ENCODE peak calls at places on chromosomes 2 and 18, in nine cellular contexts. One of them, this sample, is unnamed.
A peak's percentile ranks its signal among the peaks of the same experiment; 100 is the strongest.

GRCh38 chr2:25201794-25202193 is 33.4 kb upstream of the POMC start:
- DNase-seq in H9: no peak
- DNase-seq in mesendoderm: no peak
- DNase-seq in astrocyte: no peak
- DNase-seq in PC-3: no peak
- DNase-seq in neuronal stem cell: no peak
- DNase-seq in endodermal cell: no peak
- DNase-seq in NT2/D1: no peak
- DNase-seq in HCT116: no peak
- DNase-seq in this sample: no peak

GRCh38 chr2:104698276-104698675 is 155.6 kb upstream of the POU3F3 start:
- DNase-seq in mesendoderm: no peak
- DNase-seq in PC-3: no peak
- DNase-seq in endodermal cell: no peak
- DNase-seq in NT2/D1: no peak
- DNase-seq in neuronal stem cell: no peak
- DNase-seq in HCT116: no peak
- DNase-seq in H9: no peak
- DNase-seq in astrocyte: no peak
- DNase-seq in this sample: no peak

GRCh38 chr2:135167273-135167672 is 115.2 kb downstream of the RAB3GAP1 start:
- DNase-seq in mesendoderm: no peak
- DNase-seq in neuronal stem cell: no peak
- DNase-seq in PC-3: no peak
- DNase-seq in NT2/D1: no peak
- DNase-seq in endodermal cell: no peak
- DNase-seq in H9: no peak
- DNase-seq in HCT116: no peak
- DNase-seq in astrocyte: no peak
- DNase-seq in this sample: no peak

GRCh38 chr18:48887905-48888531 is 62.7 kb downstream of the SMAD7 start:
- DNase-seq in HCT116: no peak
- DNase-seq in PC-3: no peak
- DNase-seq in NT2/D1: no peak
- DNase-seq in H9: peak; percentile 31
- DNase-seq in endodermal cell: peak; percentile 63
- DNase-seq in astrocyte: no peak
- DNase-seq in mesendoderm: no peak
- DNase-seq in neuronal stem cell: no peak
- DNase-seq in this sample: no peak

GRCh38 chr2:41963661-41964525 is 83.9 kb upstream of the PKDCC start:
- DNase-seq in H9: peak; percentile 63
- DNase-seq in endodermal cell: peak; percentile 83
- DNase-seq in HCT116: no peak
- DNase-seq in astrocyte: peak; percentile 77
- DNase-seq in mesendoderm: peak; percentile 82
- DNase-seq in NT2/D1: no peak
- DNase-seq in neuronal stem cell: no peak
- DNase-seq in PC-3: peak; percentile 41
- DNase-seq in this sample: no peak

GRCh38 chr2:198327526-198327925 is 523.1 kb downstream of the PLCL1 start:
- DNase-seq in HCT116: no peak
- DNase-seq in PC-3: no peak
- DNase-seq in NT2/D1: no peak
- DNase-seq in mesendoderm: no peak
- DNase-seq in endodermal cell: no peak
- DNase-seq in astrocyte: no peak
- DNase-seq in neuronal stem cell: no peak
- DNase-seq in H9: no peak
- DNase-seq in this sample: no peak

GRCh38 chr2:53490659-53491058 is 276.9 kb upstream of the CHAC2 start:
- DNase-seq in endodermal cell: no peak
- DNase-seq in astrocyte: peak; percentile 80
- DNase-seq in NT2/D1: no peak
- DNase-seq in H9: no peak
- DNase-seq in neuronal stem cell: no peak
- DNase-seq in PC-3: no peak
- DNase-seq in mesendoderm: no peak
- DNase-seq in HCT116: no peak
- DNase-seq in this sample: peak; percentile 33

GRCh38 chr18:47184419-47185050 is 8.4 kb upstream of the IER3IP1 start:
- DNase-seq in H9: no peak
- DNase-seq in mesendoderm: peak; percentile 56
- DNase-seq in neuronal stem cell: no peak
- DNase-seq in astrocyte: peak; percentile 37
- DNase-seq in HCT116: peak; percentile 27
- DNase-seq in endodermal cell: no peak
- DNase-seq in PC-3: no peak
- DNase-seq in NT2/D1: no peak
- DNase-seq in this sample: peak; percentile 2

GRCh38 chr2:69145204-69145603 is 132.2 kb downstream of the ANTXR1 start:
- DNase-seq in NT2/D1: no peak
- DNase-seq in neuronal stem cell: no peak
- DNase-seq in H9: no peak
- DNase-seq in endodermal cell: no peak
- DNase-seq in HCT116: no peak
- DNase-seq in PC-3: no peak
- DNase-seq in astrocyte: no peak
- DNase-seq in mesendoderm: no peak
- DNase-seq in this sample: no peak

GRCh38 chr2:69149631-69150215 is 136.7 kb downstream of the ANTXR1 start:
- DNase-seq in NT2/D1: peak; percentile 59
- DNase-seq in PC-3: no peak
- DNase-seq in mesendoderm: peak; percentile 95
- DNase-seq in neuronal stem cell: peak; percentile 23
- DNase-seq in HCT116: no peak
- DNase-seq in endodermal cell: peak; percentile 90
- DNase-seq in astrocyte: peak; percentile 74
- DNase-seq in H9: peak; percentile 62
- DNase-seq in this sample: peak; percentile 67

GRCh38 chr2:69151974-69152373 is 139.0 kb downstream of the ANTXR1 start:
- DNase-seq in mesendoderm: no peak
- DNase-seq in PC-3: no peak
- DNase-seq in endodermal cell: no peak
- DNase-seq in H9: no peak
- DNase-seq in NT2/D1: no peak
- DNase-seq in astrocyte: no peak
- DNase-seq in HCT116: no peak
- DNase-seq in neuronal stem cell: no peak
- DNase-seq in this sample: no peak

GRCh38 chr2:69143726-69144360 is 130.9 kb downstream of the ANTXR1 start:
- DNase-seq in astrocyte: no peak
- DNase-seq in PC-3: peak; percentile 65
- DNase-seq in mesendoderm: peak; percentile 59
- DNase-seq in neuronal stem cell: no peak
- DNase-seq in HCT116: no peak
- DNase-seq in H9: no peak
- DNase-seq in NT2/D1: no peak
- DNase-seq in endodermal cell: no peak
- DNase-seq in this sample: peak; percentile 43

DNA sequence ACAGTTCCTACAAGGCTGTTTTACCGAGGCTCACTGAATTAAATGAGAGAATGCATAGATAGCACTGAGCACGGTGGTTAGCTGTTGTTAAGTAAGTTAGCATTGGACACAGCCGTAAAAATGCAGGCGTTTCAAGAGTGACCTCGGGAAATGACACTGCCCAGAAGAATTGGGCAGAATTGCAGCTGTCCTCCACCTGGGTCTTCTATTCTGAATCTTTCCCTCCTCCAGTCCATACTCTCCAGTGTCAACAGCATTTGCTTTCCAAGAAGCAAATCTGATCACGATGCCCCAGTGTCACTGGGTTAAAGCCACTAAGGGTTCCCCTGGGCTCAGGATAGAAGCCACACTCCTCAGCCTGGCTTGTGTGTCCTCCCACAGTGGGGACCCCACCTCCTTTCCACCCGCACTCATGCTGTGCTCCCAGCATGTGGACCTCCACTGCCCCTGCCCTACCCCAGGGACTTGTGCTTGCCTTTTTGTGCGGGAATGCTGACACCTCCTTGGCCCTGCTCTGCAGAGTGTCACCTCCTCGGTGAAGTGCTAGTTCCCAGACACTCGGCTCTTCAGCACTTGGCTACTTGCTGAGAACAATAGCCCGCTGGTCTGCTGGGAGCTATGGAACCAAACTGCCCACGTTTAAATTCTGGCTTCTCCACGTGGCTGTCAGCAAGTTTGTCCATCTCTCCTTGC is 135.0 kb downstream of the ANTXR1 start:
- DNase-seq in H9: no peak
- DNase-seq in neuronal stem cell: no peak
- DNase-seq in mesendoderm: peak; percentile 72
- DNase-seq in NT2/D1: no peak
- DNase-seq in endodermal cell: peak; percentile 79
- DNase-seq in PC-3: no peak
- DNase-seq in astrocyte: no peak
- DNase-seq in HCT116: no peak
- DNase-seq in this sample: no peak
- H3K9ac ChIP-seq in H9: no peak overlapping the region
- H3K9ac ChIP-seq in neuronal stem cell: no peak overlapping the region
- H3K9ac ChIP-seq in mesendoderm: no peak overlapping the region
- H3K9ac ChIP-seq in NT2/D1: no peak overlapping the region
- H3K9ac ChIP-seq in endodermal cell: no peak overlapping the region
- H3K9ac ChIP-seq in PC-3: no peak overlapping the region
- H3K9ac ChIP-seq in astrocyte: no peak overlapping the region
- H3K9ac ChIP-seq in HCT116: no peak overlapping the region
- H3K9ac ChIP-seq in this sample: no peak overlapping the region

GRCh38 chr18:3269900-3270299 is 8.0 kb downstream of the MYL12B start:
- DNase-seq in neuronal stem cell: no peak
- DNase-seq in astrocyte: no peak
- DNase-seq in PC-3: no peak
- DNase-seq in endodermal cell: no peak
- DNase-seq in HCT116: no peak
- DNase-seq in mesendoderm: no peak
- DNase-seq in NT2/D1: no peak
- DNase-seq in H9: no peak
- DNase-seq in this sample: no peak
- H3K4me1 ChIP-seq in neuronal stem cell: peaks cover 1% of the 10 kb centered on the region
- H3K4me1 ChIP-seq in astrocyte: peaks cover 33% of the 10 kb centered on the region
- H3K4me1 ChIP-seq in PC-3: peaks cover 31% of the 10 kb centered on the region
- H3K4me1 ChIP-seq in endodermal cell: no peaks in the 10 kb centered on the region
- H3K4me1 ChIP-seq in HCT116: peaks cover 40% of the 10 kb centered on the region
- H3K4me1 ChIP-seq in mesendoderm: peaks cover 10% of the 10 kb centered on the region
- H3K4me1 ChIP-seq in NT2/D1: no peaks in the 10 kb centered on the region
- H3K4me1 ChIP-seq in H9: no peaks in the 10 kb centered on the region
- H3K4me1 ChIP-seq in this sample: peaks cover 58% of the 10 kb centered on the region

DNA sequence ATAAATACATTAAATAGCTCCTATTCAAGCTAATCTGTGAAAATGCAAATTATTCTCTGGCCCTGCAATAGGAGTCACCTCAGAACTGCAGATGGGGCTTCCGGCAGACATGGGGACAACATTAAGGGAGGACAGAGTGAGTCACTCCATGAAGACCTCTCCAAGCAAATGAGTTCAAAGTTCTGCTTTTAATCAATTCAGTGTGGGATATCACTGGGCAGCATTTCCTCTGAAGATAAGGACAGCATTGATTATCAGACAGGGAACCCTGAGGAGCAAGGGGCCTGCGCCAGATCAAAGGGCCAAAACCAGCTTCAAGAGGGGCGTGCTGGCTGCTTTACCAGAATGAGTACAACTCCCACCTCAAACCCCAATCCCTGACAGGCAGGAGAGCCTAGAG is 356.9 kb upstream of the KLHL29 start:
- DNase-seq in H9: no peak
- DNase-seq in neuronal stem cell: no peak
- DNase-seq in endodermal cell: peak; percentile 53
- DNase-seq in mesendoderm: peak; percentile 93
- DNase-seq in astrocyte: no peak
- DNase-seq in NT2/D1: no peak
- DNase-seq in PC-3: no peak
- DNase-seq in HCT116: no peak
- DNase-seq in this sample: no peak
- H3K9ac ChIP-seq in H9: no peak overlapping the region
- H3K9ac ChIP-seq in neuronal stem cell: no peak overlapping the region
- H3K9ac ChIP-seq in endodermal cell: no peak overlapping the region
- H3K9ac ChIP-seq in mesendoderm: no peak overlapping the region
- H3K9ac ChIP-seq in astrocyte: no peak overlapping the region
- H3K9ac ChIP-seq in NT2/D1: no peak overlapping the region
- H3K9ac ChIP-seq in PC-3: no peak overlapping the region
- H3K9ac ChIP-seq in HCT116: no peak overlapping the region
- H3K9ac ChIP-seq in this sample: no peak overlapping the region

GRCh38 chr2:102114290-102114721 is 28.2 kb upstream of the IL1R1 start:
- DNase-seq in astrocyte: peak; percentile 100
- DNase-seq in PC-3: no peak
- DNase-seq in NT2/D1: no peak
- DNase-seq in neuronal stem cell: no peak
- DNase-seq in mesendoderm: peak; percentile 30
- DNase-seq in HCT116: no peak
- DNase-seq in H9: no peak
- DNase-seq in endodermal cell: no peak
- DNase-seq in this sample: peak; percentile 56

GRCh38 chr2:102116675-102117471 is 25.7 kb upstream of the IL1R1 start:
- DNase-seq in endodermal cell: no peak
- DNase-seq in PC-3: no peak
- DNase-seq in NT2/D1: no peak
- DNase-seq in mesendoderm: no peak
- DNase-seq in neuronal stem cell: no peak
- DNase-seq in HCT116: no peak
- DNase-seq in H9: no peak
- DNase-seq in astrocyte: peak; percentile 45
- DNase-seq in this sample: no peak

GRCh38 chr2:102117488-102117887 is 25.1 kb upstream of the IL1R1 start:
- DNase-seq in NT2/D1: no peak
- DNase-seq in HCT116: no peak
- DNase-seq in H9: no peak
- DNase-seq in astrocyte: no peak
- DNase-seq in PC-3: no peak
- DNase-seq in endodermal cell: no peak
- DNase-seq in neuronal stem cell: no peak
- DNase-seq in mesendoderm: no peak
- DNase-seq in this sample: no peak

GRCh38 chr2:102112692-102113665 is 29.6 kb upstream of the IL1R1 start:
- DNase-seq in endodermal cell: no peak
- DNase-seq in neuronal stem cell: no peak
- DNase-seq in astrocyte: peak; percentile 94
- DNase-seq in mesendoderm: no peak
- DNase-seq in H9: no peak
- DNase-seq in NT2/D1: no peak
- DNase-seq in PC-3: no peak
- DNase-seq in HCT116: no peak
- DNase-seq in this sample: peak; percentile 24

DNA sequence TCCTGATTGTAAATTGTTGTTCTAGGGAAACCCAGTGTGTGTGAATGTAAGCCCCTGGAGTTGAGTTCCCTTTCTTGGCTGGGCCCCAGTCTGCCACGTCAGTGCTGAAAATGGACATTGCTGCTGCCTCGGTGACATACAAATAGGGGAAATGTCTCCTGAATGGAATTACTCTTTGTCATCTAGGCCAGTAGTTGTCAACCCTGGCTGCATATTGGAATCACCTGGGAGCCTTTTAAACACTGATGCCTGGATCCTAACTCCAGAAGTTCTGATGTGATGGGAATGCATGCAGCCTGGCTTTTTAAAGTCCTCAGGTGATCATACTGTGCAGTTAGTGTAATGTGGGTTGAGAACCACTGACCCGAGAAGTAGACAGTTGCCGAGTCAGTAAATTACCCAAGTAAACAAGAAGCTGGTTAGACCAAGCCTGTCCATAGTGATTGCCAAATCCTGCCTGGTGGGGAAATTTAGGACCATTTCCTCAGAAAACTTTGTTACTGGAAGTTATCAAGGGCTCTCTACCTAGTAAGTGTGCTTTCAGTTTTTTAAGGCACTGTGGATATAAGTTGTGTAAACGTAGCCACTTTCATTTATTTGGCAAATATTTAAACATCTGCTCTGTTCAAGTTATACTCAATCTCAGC is 27.6 kb upstream of the IL1R1 start:
- DNase-seq in astrocyte: peak; percentile 90
- DNase-seq in neuronal stem cell: no peak
- DNase-seq in mesendoderm: no peak
- DNase-seq in HCT116: no peak
- DNase-seq in NT2/D1: no peak
- DNase-seq in PC-3: no peak
- DNase-seq in endodermal cell: no peak
- DNase-seq in H9: no peak
- DNase-seq in this sample: no peak
- H3K4me1 ChIP-seq in astrocyte: peaks cover 26% of the 10 kb centered on the region
- H3K4me1 ChIP-seq in neuronal stem cell: peaks cover 8% of the 10 kb centered on the region
- H3K4me1 ChIP-seq in mesendoderm: no peaks in the 10 kb centered on the region
- H3K4me1 ChIP-seq in HCT116: no peaks in the 10 kb centered on the region
- H3K4me1 ChIP-seq in NT2/D1: no peaks in the 10 kb centered on the region
- H3K4me1 ChIP-seq in PC-3: no peaks in the 10 kb centered on the region
- H3K4me1 ChIP-seq in endodermal cell: peaks cover 2% of the 10 kb centered on the region
- H3K4me1 ChIP-seq in H9: no peaks in the 10 kb centered on the region
- H3K4me1 ChIP-seq in this sample: peaks cover 44% of the 10 kb centered on the region